ENCODE peak calls at places on chromosome 12, in eight cellular contexts. E is breast epithelium, T is K562, W is A549, P is body of pancreas, N is H1, J is GM12878, A is tibial nerve. D is an unnamed sample.

GRCh38 chr12:66453837-66454236 is 151.5 kb downstream of the HELB start:
- DNase-seq in E (no peak), T (no peak), W (no peak), P (no peak), N (no peak), J (no peak), A (no peak), D (no peak)

GRCh38 chr12:30694971-30695326 is 720 bp downstream of the IPO8 start:
- DNase-seq in E (peak), T (peak), W (peak), P (peak), N (peak), J (no peak), A (peak), D (no peak)

GRCh38 chr12:121634836-121635235 is 8.5 kb downstream of the ORAI1 start:
- DNase-seq in E (no peak), T (no peak), W (no peak), P (no peak), N (no peak), J (no peak), A (no peak), D (no peak)

GRCh38 chr12:6280053-6280469 is 30.4 kb upstream of the PLEKHG6 start:
- DNase-seq in E (no peak), T (no peak), W (peak), P (peak), N (no peak), J (no peak), A (peak), D (no peak)

GRCh38 chr12:108618079-108618952 is 15.4 kb downstream of the SELPLG start:
- DNase-seq in E (peak), T (peak), W (peak), P (peak), N (peak), J (no peak), A (peak), D (no peak)

GRCh38 chr12:12017798-12018197 is 52.9 kb upstream of the BCL2L14 start:
- DNase-seq in E (no peak), T (no peak), W (no peak), P (peak), N (peak), J (no peak), A (no peak), D (no peak)

GRCh38 chr12:23880988-23881387 is 68.5 kb downstream of the SOX5 start:
- DNase-seq in E (no peak), T (no peak), W (no peak), P (no peak), N (no peak), J (no peak), A (no peak), D (no peak)

GRCh38 chr12:130879781-130880389 is 8.0 kb downstream of the RAN start:
- DNase-seq in E (no peak), T (no peak), W (no peak), P (no peak), N (peak), J (no peak), A (no peak), D (no peak)

GRCh38 chr12:23555808-23556207 is 393.7 kb downstream of the SOX5 start:
- DNase-seq in E (no peak), T (peak), W (no peak), P (no peak), N (no peak), J (no peak), A (no peak), D (no peak)

GRCh38 chr12:117380083-117380482 is 18.7 kb upstream of the NOS1 start:
- DNase-seq in E (no peak), T (peak), W (peak), P (no peak), N (no peak), J (no peak), A (no peak), D (no peak)

GRCh38 chr12:122232691-122233090 is 6.8 kb upstream of the DIABLO start:
- DNase-seq in E (no peak), T (no peak), W (no peak), P (no peak), N (no peak), J (no peak), A (no peak), D (no peak)

GRCh38 chr12:117986705-117987469 is 18.1 kb upstream of the KSR2 start:
- DNase-seq in E (no peak), T (no peak), W (peak), P (no peak), N (no peak), J (no peak), A (no peak), D (no peak)

GRCh38 chr12:122888232-122888752 is 7.6 kb downstream of the VPS37B start:
- DNase-seq in E (peak), T (no peak), W (peak), P (peak), N (no peak), J (no peak), A (no peak), D (no peak)

GRCh38 chr12:67355428-67356385 is 86.5 kb downstream of the CAND1 start:
- DNase-seq in E (no peak), T (peak), W (peak), P (peak), N (no peak), J (peak), A (no peak), D (no peak)

GRCh38 chr12:64551676-64552075 is 58.6 kb upstream of the RASSF3 start:
- DNase-seq in E (no peak), T (no peak), W (no peak), P (no peak), N (no peak), J (no peak), A (no peak), D (no peak)

GRCh38 chr12:64544371-64544770 is 65.9 kb upstream of the RASSF3 start:
- DNase-seq in E (no peak), T (no peak), W (no peak), P (no peak), N (no peak), J (no peak), A (no peak), D (no peak)

GRCh38 chr12:64544796-64545382 is 65.4 kb upstream of the RASSF3 start:
- DNase-seq in E (no peak), T (no peak), W (no peak), P (no peak), N (no peak), J (no peak), A (no peak), D (no peak)

GRCh38 chr12:64550758-64551157 is 59.5 kb upstream of the RASSF3 start:
- DNase-seq in E (no peak), T (no peak), W (no peak), P (no peak), N (no peak), J (no peak), A (no peak), D (no peak)

DNA sequence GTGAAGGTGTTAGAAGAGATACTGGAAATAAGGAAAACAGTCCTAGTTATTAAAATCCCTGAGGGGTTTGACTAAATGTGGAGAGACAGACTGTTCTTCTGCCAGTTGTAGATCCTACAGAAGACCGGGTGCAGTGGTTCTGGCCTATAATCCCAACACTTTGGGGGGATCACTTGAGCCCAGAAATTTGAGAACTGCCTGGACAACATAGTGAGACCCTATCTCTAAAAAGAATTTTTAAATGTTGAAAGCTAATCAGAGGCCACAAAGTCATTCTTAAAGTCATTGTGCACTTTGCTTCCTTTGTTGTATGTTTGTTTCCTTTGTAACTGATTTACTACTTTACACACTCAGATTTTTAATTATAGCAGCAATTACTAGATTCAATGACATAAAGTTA is 61.2 kb upstream of the RASSF3 start:
- DNase-seq in E (no peak), T (no peak), W (no peak), P (no peak), N (no peak), J (no peak), A (no peak), D (no peak)
- TF ChIP-seq CTCF in E (no peak), T (no peak), W (no peak), P (no peak), N (no peak), J (no peak), A (no peak), D (no peak)

DNA sequence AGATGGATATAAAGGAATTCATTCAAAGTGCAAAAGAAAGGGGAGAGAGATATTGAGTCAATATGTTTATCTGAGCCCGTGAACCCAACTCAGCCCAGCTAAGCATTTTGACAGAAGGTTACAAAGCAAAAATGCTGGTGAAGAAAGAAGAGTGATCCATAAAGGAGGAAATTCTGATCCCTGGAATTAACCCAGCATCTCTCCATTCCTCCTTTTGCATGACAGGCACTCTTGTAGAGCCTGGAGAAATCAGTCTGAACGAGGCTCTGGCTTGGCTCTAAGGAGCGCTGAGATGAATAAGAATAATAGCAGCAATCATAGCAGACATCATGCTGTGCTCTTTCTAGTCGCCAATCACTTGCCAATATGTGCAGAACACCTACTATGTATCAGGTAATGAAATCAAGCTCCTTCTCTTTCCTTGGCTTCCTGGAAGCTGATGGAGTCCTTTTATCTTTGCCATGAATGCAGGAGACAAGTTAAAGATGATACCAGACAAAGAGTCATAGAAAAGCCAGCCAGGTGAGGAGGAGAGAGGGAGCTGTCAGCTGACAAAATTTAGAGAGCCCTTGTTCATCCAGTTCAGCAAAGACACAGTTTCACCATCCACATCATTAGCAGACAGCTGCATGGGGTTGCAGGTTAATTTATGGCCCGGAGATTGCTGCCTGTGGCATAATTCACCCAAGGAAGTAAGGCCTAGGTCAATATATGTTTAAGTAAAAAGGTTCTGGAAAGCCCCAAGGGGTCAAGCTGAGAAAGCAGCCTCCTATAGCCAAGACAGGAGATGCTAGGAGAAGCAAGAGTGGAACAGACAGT is 476.5 kb upstream of the TBX3 start:
- DNase-seq in E (no peak), T (no peak), W (no peak), P (no peak), N (no peak), J (no peak), A (no peak), D (no peak)
- H3K27ac ChIP-seq in E (no peak), T (no peak), W (no peak), P (no peak), N (no peak), J (no peak), A (no peak), D (no peak)

GRCh38 chr12:69994593-69995222 is 169.7 kb downstream of the MYRFL start:
- DNase-seq in E (no peak), T (no peak), W (no peak), P (peak), N (no peak), J (no peak), A (no peak), D (no peak)
- TF ChIP-seq POLR2A in E (no peak), T (no peak), W (no peak), P (no peak), N (no peak), J (no peak), A (no peak), D (no peak)

GRCh38 chr12:13945236-13945635 is 36.2 kb downstream of the GRIN2B start:
- DNase-seq in E (no peak), T (no peak), W (no peak), P (no peak), N (no peak), J (no peak), A (no peak), D (no peak)

GRCh38 chr12:13942826-13943225 is 38.6 kb downstream of the GRIN2B start:
- DNase-seq in E (no peak), T (no peak), W (peak), P (no peak), N (no peak), J (no peak), A (no peak), D (no peak)

GRCh38 chr12:13940466-13940865 is 40.9 kb downstream of the GRIN2B start:
- DNase-seq in E (no peak), T (no peak), W (no peak), P (peak), N (no peak), J (no peak), A (no peak), D (no peak)

GRCh38 chr12:13937735-13938134 is 43.7 kb downstream of the GRIN2B start:
- DNase-seq in E (no peak), T (no peak), W (no peak), P (no peak), N (no peak), J (no peak), A (no peak), D (no peak)

DNA sequence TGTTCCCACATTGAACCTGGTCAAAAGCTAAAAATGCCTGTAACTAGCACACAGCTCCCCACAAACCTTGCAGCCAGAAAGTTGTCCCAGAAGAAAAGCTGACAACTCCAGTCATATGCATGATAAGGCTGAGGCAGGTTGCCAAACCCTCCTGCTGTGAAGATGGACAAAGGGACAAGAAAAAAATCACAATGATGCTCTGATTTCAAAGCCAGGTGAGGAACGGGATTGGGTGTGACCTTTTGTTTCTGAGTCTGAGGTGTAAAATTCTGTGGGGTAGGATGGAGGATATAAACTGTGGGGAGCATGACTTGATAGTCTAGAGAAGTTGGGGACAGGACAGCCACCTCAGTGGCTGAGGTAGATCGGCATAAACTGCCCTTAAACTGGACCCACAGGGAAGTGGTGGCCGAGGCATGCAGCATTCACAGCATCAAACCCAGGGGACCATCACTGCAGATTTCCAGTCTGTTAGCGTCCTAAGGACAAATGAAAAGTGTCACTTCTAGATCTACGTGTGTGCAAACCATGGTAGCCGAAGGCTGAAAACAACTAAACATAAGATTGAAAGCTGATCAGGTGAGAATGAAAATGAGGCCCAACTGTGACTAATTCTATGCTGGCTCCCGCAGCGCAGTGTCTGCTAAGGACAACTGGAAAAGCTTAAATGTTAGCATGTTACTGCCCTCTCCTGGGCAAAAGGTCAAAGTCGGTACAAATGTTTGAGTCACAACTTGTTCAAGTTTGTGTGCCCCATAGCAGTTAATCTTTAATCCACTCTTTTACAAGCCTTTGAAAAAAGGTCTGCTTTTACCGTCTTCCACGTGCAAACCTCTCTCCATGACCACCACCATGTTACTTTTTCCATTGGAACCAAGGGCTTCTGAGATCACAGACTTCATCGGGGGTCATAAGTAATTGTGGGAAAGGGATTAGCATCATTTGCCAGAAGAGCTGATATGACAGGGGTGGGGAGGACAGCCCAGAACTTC is 39.8 kb downstream of the GRIN2B start:
- DNase-seq in E (no peak), T (peak), W (peak), P (peak), N (peak), J (no peak), A (peak), D (no peak)
- TF ChIP-seq CTCF in E (no peak), T (no peak), W (peak), P (no peak), N (peak), J (peak), A (no peak), D (no peak)

GRCh38 chr12:124821252-124822200 is 42.1 kb downstream of the SCARB1 start:
- DNase-seq in E (no peak), T (no peak), W (no peak), P (no peak), N (no peak), J (no peak), A (no peak), D (no peak)
- H3K27ac ChIP-seq in E (no peak), T (no peak), W (no peak), P (no peak), N (no peak), J (no peak), A (no peak), D (no peak)

DNA sequence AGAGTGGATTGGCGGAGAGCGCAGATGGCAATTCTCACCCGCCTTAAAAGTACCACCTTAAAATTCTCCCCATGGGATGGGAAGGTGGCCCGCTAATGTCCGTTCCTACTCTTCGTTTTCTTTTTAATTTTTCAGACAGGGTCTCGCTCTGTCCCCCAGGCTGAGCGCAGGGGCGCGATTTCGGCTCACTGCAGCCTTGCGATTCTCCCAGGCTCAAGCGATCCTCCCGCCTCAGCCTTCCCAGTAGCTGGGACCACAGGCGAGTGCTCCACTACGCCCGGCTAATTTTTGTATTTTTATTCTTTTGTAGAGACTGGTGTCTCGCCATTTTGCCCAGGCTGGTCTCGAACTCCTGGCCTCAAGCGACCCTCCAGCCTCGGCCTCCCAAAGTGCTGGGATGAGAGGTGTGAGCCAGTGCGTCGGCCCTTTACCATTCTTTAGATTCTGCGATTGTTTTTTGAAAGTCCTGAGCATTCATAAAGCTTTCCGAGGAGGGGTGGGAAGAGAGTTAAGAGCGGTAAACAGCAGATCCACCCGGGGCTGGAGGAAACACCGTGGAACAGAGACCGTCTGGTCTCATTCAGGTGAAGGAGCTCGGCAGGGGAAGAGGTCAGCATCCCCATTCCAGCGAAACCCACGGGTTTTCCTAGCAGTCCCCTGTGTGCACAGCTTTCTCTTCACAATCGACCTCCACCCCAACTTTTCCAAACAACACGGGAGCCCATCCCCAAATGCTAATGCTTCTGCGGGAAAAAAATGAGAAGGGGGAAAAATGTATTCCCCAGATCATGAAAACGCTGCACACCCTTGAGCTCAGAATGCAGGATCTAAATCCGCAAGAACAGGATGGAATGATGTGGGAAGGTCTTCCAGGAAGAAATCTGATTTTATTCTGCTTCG is 129.2 kb downstream of the NDUFA12 start:
- DNase-seq in E (no peak), T (no peak), W (no peak), P (no peak), N (no peak), J (no peak), A (no peak), D (no peak)
- TF ChIP-seq POLR2A in E (no peak), T (no peak), W (no peak), P (no peak), N (no peak), J (no peak), A (no peak), D (no peak)

DNA sequence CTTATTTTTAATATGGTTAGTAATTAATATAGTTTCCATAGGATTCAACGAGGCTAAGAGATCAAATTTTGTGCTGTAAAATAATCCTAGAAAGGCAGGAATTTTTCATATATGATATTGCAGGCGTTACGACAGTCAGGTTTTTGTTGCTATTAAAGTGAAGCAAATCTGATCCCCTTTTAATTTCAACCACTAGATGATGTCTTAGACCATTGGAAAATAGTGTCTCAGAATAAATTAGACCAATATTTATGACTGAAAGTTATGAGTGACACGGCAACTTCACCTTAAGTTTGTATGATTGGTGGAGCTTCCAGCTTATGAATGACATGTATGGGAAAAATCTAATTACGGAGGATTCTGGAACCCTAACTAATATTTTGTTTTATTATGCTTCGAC is 2.5 kb downstream of the TPH2 start:
- DNase-seq in E (no peak), T (no peak), W (no peak), P (no peak), N (no peak), J (no peak), A (no peak), D (no peak)
- TF ChIP-seq CTCF in E (no peak), T (no peak), W (no peak), P (no peak), N (no peak), J (no peak), A (no peak), D (no peak)